ENCODE peak calls at places on chromosomes 1 and 21, in five cellular contexts. Q is NT2/D1, K is Peyer's patch, R is DND-41, L is cardiac muscle cell. B is an unnamed sample. For H3K9me3, the result is how much of the 10 kb centered on the place peaks cover.

GRCh38 chr1:184032306-184033135 is 5.0 kb downstream of the COLGALT2 start:
- DNase-seq in Q (no peak), K (no peak), R (no peak), L (no peak), B (no peak)

GRCh38 chr1:101178688-101179491 is 57.9 kb upstream of the S1PR1 start:
- DNase-seq in Q (no peak), K (no peak), R (peak), L (no peak), B (peak)

GRCh38 chr1:38454236-38454635 is 405.3 kb downstream of the RRAGC start:
- DNase-seq in Q (no peak), K (no peak), R (no peak), L (no peak), B (no peak)

GRCh38 chr1:76390451-76390850 is 315.9 kb downstream of the ST6GALNAC3 start:
- DNase-seq in Q (no peak), K (no peak), R (no peak), L (no peak), B (no peak)

GRCh38 chr1:15799928-15800835 is 7.3 kb downstream of the UQCRHL start:
- DNase-seq in Q (peak), K (peak), R (no peak), L (peak), B (no peak)

GRCh38 chr1:161098161-161099068 is at the start of gene KLHDC9:
- DNase-seq in Q (peak), K (peak), R (peak), L (peak), B (peak)

GRCh38 chr1:92909321-92909720 is 51.9 kb downstream of the DIPK1A start:
- DNase-seq in Q (no peak), K (no peak), R (no peak), L (no peak), B (no peak)

GRCh38 chr1:224696891-224697765 is 81.0 kb downstream of the CNIH3 start:
- DNase-seq in Q (no peak), K (no peak), R (no peak), L (no peak), B (no peak)

GRCh38 chr1:117210831-117211261 is at the start of gene VTCN1:
- DNase-seq in Q (no peak), K (peak), R (no peak), L (no peak), B (no peak)

GRCh38 chr1:161905269-161905884 is 118.3 kb downstream of the OLFML2B start:
- DNase-seq in Q (peak), K (no peak), R (peak), L (peak), B (peak)

GRCh38 chr1:232012773-232013386 is 386.3 kb downstream of the DISC1 start:
- DNase-seq in Q (no peak), K (peak), R (no peak), L (peak), B (no peak)

GRCh38 chr1:60692031-60692430 is 390.3 kb upstream of the NFIA start:
- DNase-seq in Q (no peak), K (no peak), R (no peak), L (no peak), B (no peak)

GRCh38 chr1:230459463-230459862 is 33.3 kb upstream of the PGBD5 start:
- DNase-seq in Q (no peak), K (no peak), R (no peak), L (no peak), B (no peak)

GRCh38 chr1:219174672-219175564 is 1.2 kb downstream of the LYPLAL1 start:
- DNase-seq in Q (peak), K (no peak), R (peak), L (peak), B (peak)

GRCh38 chr1:212700892-212701819 is 1.5 kb upstream of the BATF3 start:
- DNase-seq in Q (peak), K (no peak), R (no peak), L (peak), B (peak)

GRCh38 chr1:219670426-219671149 is 57.7 kb upstream of the ZC3H11B start:
- DNase-seq in Q (no peak), K (no peak), R (no peak), L (peak), B (no peak)

GRCh38 chr1:155133799-155134281 is 1.8 kb upstream of the SLC50A1 start:
- DNase-seq in Q (no peak), K (peak), R (no peak), L (no peak), B (no peak)

GRCh38 chr1:53460211-53460634 is 1.0 kb downstream of the DMRTB1 start:
- DNase-seq in Q (no peak), K (no peak), R (no peak), L (no peak), B (no peak)

GRCh38 chr1:78223417-78224215 is 177.8 kb downstream of the GIPC2 start:
- DNase-seq in Q (no peak), K (no peak), R (no peak), L (no peak), B (no peak)

GRCh38 chr1:2294033-2294640 is 66.0 kb downstream of the SKI start:
- DNase-seq in Q (no peak), K (no peak), R (no peak), L (no peak), B (no peak)

GRCh38 chr1:4315202-4315601 is 339.2 kb upstream of the AJAP1 start:
- DNase-seq in Q (no peak), K (no peak), R (no peak), L (no peak), B (no peak)
- H3K9me3 ChIP-seq in Q (under half), K (under half), R (under half), L (under half), B (under half)

GRCh38 chr1:169060906-169061683 is 45.4 kb upstream of the ATP1B1 start:
- DNase-seq in Q (no peak), K (no peak), R (no peak), L (peak), B (no peak)

GRCh38 chr1:169059391-169059790 is 47.1 kb upstream of the ATP1B1 start:
- DNase-seq in Q (no peak), K (no peak), R (no peak), L (no peak), B (no peak)

GRCh38 chr1:169060010-169060722 is 46.3 kb upstream of the ATP1B1 start:
- DNase-seq in Q (no peak), K (peak), R (no peak), L (no peak), B (no peak)

GRCh38 chr1:169064103-169064502 is 42.4 kb upstream of the ATP1B1 start:
- DNase-seq in Q (no peak), K (no peak), R (no peak), L (no peak), B (no peak)

GRCh38 chr1:169062152-169062551 is 44.3 kb upstream of the ATP1B1 start:
- DNase-seq in Q (no peak), K (no peak), R (no peak), L (no peak), B (no peak)
- H3K9me3 ChIP-seq in Q (under half), K (under half), R (under half), L (under half), B (under half)

DNA sequence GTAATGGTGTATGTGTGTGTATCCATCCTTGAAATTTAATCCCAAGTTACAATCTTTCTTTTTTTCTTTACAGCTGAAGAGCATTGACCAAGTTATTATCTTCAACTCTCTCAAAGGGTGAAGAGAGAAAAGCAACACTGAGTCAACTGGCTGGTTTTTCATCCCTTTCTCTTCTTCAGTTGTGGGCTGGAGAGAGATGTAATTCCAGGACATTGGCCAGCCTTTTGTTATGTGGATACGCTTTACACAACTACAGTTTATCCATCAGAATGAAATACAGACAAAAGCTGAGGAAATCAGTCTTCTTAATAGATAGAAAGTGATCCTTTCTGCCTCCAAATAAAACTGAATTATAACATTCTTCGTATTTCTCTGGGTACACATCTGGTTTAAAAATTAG is 357.0 kb upstream of the NCAM2 start:
- DNase-seq in Q (peak), K (no peak), R (no peak), L (no peak), B (no peak)
- H3K9me3 ChIP-seq in Q (under half), K (under half), R (under half), L (under half), B (under half)

GRCh38 chr21:9780441-9780937 is 740.9 kb upstream of the TPTE start:
- DNase-seq in Q (no peak), K (no peak), R (no peak), L (no peak), B (no peak)
- H3K9me3 ChIP-seq in Q (under half), K (under half), R (under half), L (under half), B (under half)

GRCh38 chr21:39866093-39866492 is 1.1 kb upstream of the PCP4 start:
- DNase-seq in Q (no peak), K (no peak), R (no peak), L (no peak), B (no peak)

GRCh38 chr21:39863111-39863510 is 4.1 kb upstream of the PCP4 start:
- DNase-seq in Q (no peak), K (no peak), R (no peak), L (no peak), B (no peak)

DNA sequence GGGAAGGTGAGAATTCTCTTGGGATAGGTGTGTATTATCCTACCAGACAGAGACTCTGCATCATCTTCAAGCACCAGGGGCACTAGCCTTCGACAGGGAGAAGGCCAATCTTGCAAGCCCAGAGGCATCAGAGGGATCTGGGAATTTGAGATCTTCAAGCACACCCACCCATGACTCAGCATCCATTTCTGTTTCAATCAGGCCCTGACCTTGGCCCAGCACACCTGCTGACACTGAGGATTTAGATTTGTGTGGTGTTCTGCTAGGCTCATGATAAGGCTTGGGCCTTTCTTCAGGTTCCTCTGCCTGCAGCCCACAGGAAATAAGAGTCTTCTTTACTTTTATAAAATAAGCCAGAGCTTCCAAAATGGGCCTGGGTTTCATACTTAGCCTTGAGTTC is 6.6 kb upstream of the PCP4 start:
- DNase-seq in Q (no peak), K (no peak), R (no peak), L (no peak), B (no peak)
- H3K9me3 ChIP-seq in Q (under half), K (under half), R (under half), L (under half), B (under half)

GRCh38 chr1:238101923-238102322 is 211.2 kb upstream of the ZP4 start:
- DNase-seq in Q (no peak), K (no peak), R (no peak), L (no peak), B (no peak)

GRCh38 chr1:238108417-238108816 is 217.7 kb upstream of the ZP4 start:
- DNase-seq in Q (no peak), K (no peak), R (no peak), L (no peak), B (no peak)

GRCh38 chr1:238099871-238100270 is 209.1 kb upstream of the ZP4 start:
- DNase-seq in Q (no peak), K (no peak), R (no peak), L (no peak), B (no peak)

GRCh38 chr1:238107322-238107721 is 216.6 kb upstream of the ZP4 start:
- DNase-seq in Q (no peak), K (no peak), R (no peak), L (no peak), B (no peak)

DNA sequence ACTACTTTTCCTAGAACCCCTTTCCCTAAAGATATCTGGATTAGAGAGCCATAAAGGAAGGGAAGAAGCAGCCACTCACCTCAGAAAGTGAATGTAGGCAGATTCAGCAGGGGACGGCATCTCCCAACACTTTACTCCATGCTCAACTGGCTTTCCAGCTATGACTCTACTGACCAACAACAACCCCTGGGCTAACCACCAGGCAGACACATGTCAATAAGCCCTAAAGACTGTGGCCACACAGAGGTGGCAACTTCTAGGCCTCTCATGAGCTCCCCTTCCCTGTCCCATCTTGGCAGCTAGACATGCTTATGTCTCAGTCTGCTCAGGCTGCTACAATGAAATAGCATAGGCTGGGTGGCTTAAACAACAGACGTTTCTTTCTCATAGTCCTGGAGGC is 214.0 kb upstream of the ZP4 start:
- DNase-seq in Q (no peak), K (no peak), R (no peak), L (no peak), B (no peak)
- H3K9me3 ChIP-seq in Q (under half), K (under half), R (under half), L (under half), B (under half)

GRCh38 chr1:44926311-44926781 is 60.0 kb downstream of the EIF2B3 start:
- DNase-seq in Q (no peak), K (no peak), R (no peak), L (no peak), B (no peak)

GRCh38 chr1:44929556-44929955 is 56.8 kb downstream of the EIF2B3 start:
- DNase-seq in Q (no peak), K (no peak), R (no peak), L (no peak), B (no peak)

GRCh38 chr1:44934786-44935185 is 51.6 kb downstream of the EIF2B3 start:
- DNase-seq in Q (no peak), K (no peak), R (no peak), L (no peak), B (no peak)

GRCh38 chr1:44932151-44932550 is 54.2 kb downstream of the EIF2B3 start:
- DNase-seq in Q (no peak), K (no peak), R (no peak), L (no peak), B (no peak)
- H3K9me3 ChIP-seq in Q (under half), K (under half), R (under half), L (under half), B (under half)